ENCODE peak calls at places on chromosomes 3 and 15, in six cellular contexts. D is tibial artery, A is NCI-H1694 treated with DMSO at 0.1 percent for 48 hours, H is MCF 10A, F is NCI-H510A, V is upper lobe of right lung. B is an unnamed sample.

GRCh38 chr3:123072152-123072551 is 5.3 kb downstream of the PDIA5 start:
- DNase-seq in D (peak; percentile 82), A (no peak), H (no peak), F (no peak), V (no peak), B (no peak)

GRCh38 chr3:179769411-179770247 is 116.8 kb downstream of the USP13 start:
- DNase-seq in D (no peak), A (no peak), H (no peak), F (no peak), V (no peak), B (no peak)

GRCh38 chr15:79089890-79090486 is 592 bp downstream of the RASGRF1 start:
- DNase-seq in D (peak; percentile 39), A (no peak), H (no peak), F (no peak), V (peak; percentile 59), B (no peak)

GRCh38 chr3:13281657-13282527 is 138.2 kb downstream of the NUP210 start:
- DNase-seq in D (peak; percentile 64), A (no peak), H (no peak), F (peak; percentile 19), V (peak; percentile 70), B (no peak)

GRCh38 chr3:10468611-10469354 is 36.6 kb downstream of the ATP2B2 start:
- DNase-seq in D (no peak), A (peak; percentile 47), H (no peak), F (no peak), V (no peak), B (no peak)

GRCh38 chr3:129604942-129605592 is 1.4 kb downstream of the PLXND1 start:
- DNase-seq in D (no peak), A (no peak), H (no peak), F (no peak), V (peak; percentile 77), B (peak; percentile 24)

GRCh38 chr3:140423146-140423545 is 254.7 kb upstream of the TRIM42 start:
- DNase-seq in D (no peak), A (no peak), H (no peak), F (no peak), V (no peak), B (no peak)

GRCh38 chr3:131981381-131981780 is 53.4 kb downstream of the CPNE4 start:
- DNase-seq in D (no peak), A (no peak), H (no peak), F (no peak), V (no peak), B (no peak)

GRCh38 chr3:96814581-96815567 is at the start of gene EPHA6:
- DNase-seq in D (peak; percentile 54), A (no peak), H (no peak), F (no peak), V (no peak), B (no peak)

GRCh38 chr3:66761093-66761780 is 236.9 kb upstream of the KBTBD8 start:
- DNase-seq in D (no peak), A (no peak), H (peak; percentile 67), F (no peak), V (no peak), B (no peak)

GRCh38 chr15:61228025-61228901 is 839 bp downstream of the RORA start:
- DNase-seq in D (no peak), A (no peak), H (peak; percentile 13), F (no peak), V (no peak), B (no peak)

GRCh38 chr3:159860727-159861126 is 127.9 kb upstream of the IL12A start:
- DNase-seq in D (no peak), A (no peak), H (no peak), F (no peak), V (no peak), B (no peak)

GRCh38 chr15:37900286-37901221 is 33.9 kb upstream of the TMCO5A start:
- DNase-seq in D (no peak), A (no peak), H (peak; percentile 29), F (no peak), V (no peak), B (no peak)

GRCh38 chr15:65377105-65377975 is 462 bp downstream of the IGDCC3 start:
- DNase-seq in D (no peak), A (no peak), H (no peak), F (no peak), V (peak; percentile 66), B (no peak)

GRCh38 chr3:179526989-179527391 is 35.7 kb upstream of the ACTL6A start:
- DNase-seq in D (peak; percentile 67), A (no peak), H (peak; percentile 40), F (peak; percentile 34), V (no peak), B (no peak)

GRCh38 chr3:177361042-177361938 is 164.0 kb upstream of the TBL1XR1 start:
- DNase-seq in D (no peak), A (no peak), H (no peak), F (no peak), V (peak; percentile 70), B (no peak)

GRCh38 chr3:55929154-55929869 is 442.2 kb upstream of the WNT5A start:
- DNase-seq in D (no peak), A (no peak), H (no peak), F (no peak), V (no peak), B (no peak)

GRCh38 chr3:33467786-33468185 is 27.6 kb upstream of the UBP1 start:
- DNase-seq in D (no peak), A (no peak), H (no peak), F (no peak), V (no peak), B (no peak)

GRCh38 chr3:143507735-143508580 is 340.3 kb downstream of the SLC9A9 start:
- DNase-seq in D (no peak), A (no peak), H (peak; percentile 18), F (no peak), V (no peak), B (no peak)

GRCh38 chr15:25469377-25469776 is 30.6 kb upstream of the UBE3A start:
- DNase-seq in D (no peak), A (no peak), H (peak; percentile 27), F (no peak), V (no peak), B (no peak)

GRCh38 chr15:77094397-77095030 is 23.6 kb upstream of the TSPAN3 start:
- DNase-seq in D (no peak), A (no peak), H (no peak), F (no peak), V (no peak), B (no peak)

GRCh38 chr3:123678108-123678511 is 93.3 kb upstream of the HACD2 start:
- DNase-seq in D (no peak), A (no peak), H (peak; percentile 69), F (no peak), V (no peak), B (no peak)

GRCh38 chr15:74208901-74209559 is 6.4 kb upstream of the STRA6 start:
- DNase-seq in D (no peak), A (no peak), H (no peak), F (peak; percentile 72), V (no peak), B (no peak)

GRCh38 chr3:197352382-197352781 is 54.0 kb upstream of the DLG1 start:
- DNase-seq in D (no peak), A (no peak), H (peak; percentile 58), F (no peak), V (no peak), B (no peak)

GRCh38 chr15:45522179-45522930 is at the start of gene SLC30A4:
- DNase-seq in D (peak; percentile 83), A (no peak), H (peak; percentile 37), F (no peak), V (peak; percentile 87), B (peak; percentile 71)

GRCh38 chr3:52352566-52352965 is 36.4 kb downstream of the DNAH1 start:
- DNase-seq in D (no peak), A (no peak), H (no peak), F (no peak), V (peak; percentile 43), B (no peak)

B was measured in activated naive CD4-positive, alpha-beta T cell treated with Interleukin-2 at 50 U/mL for 16 hours.